ENCODE peak calls at places on chromosomes 16 and 17, in four cellular contexts. One of them, this sample, is unnamed.

GRCh38 chr16:67917852-67918236 is 13.8 kb downstream of the CTRL start:
- DNase-seq in ovary: no peak
- DNase-seq in vagina: no peak
- DNase-seq in tibial nerve: no peak
- DNase-seq in this sample: no peak

GRCh38 chr17:76659928-76660614 is 16.5 kb upstream of the ST6GALNAC1 start:
- DNase-seq in tibial nerve: no peak
- DNase-seq in vagina: no peak
- DNase-seq in ovary: no peak
- DNase-seq in this sample: no peak

GRCh38 chr16:85353839-85354622 is 241.8 kb upstream of the CIBAR2 start:
- DNase-seq in vagina: no peak
- DNase-seq in tibial nerve: no peak
- DNase-seq in ovary: no peak
- DNase-seq in this sample: no peak

GRCh38 chr16:2467301-2468141 is 3.6 kb upstream of the NTN3 start:
- DNase-seq in tibial nerve: peak; percentile 66
- DNase-seq in ovary: peak; percentile 76
- DNase-seq in vagina: no peak
- DNase-seq in this sample: peak; percentile 81

GRCh38 chr17:59695943-59696681 is 11.1 kb downstream of the PTRH2 start:
- DNase-seq in tibial nerve: no peak
- DNase-seq in ovary: no peak
- DNase-seq in vagina: no peak
- DNase-seq in this sample: no peak

GRCh38 chr16:3121843-3122467 is 9.6 kb downstream of the ZNF205 start:
- DNase-seq in ovary: no peak
- DNase-seq in vagina: no peak
- DNase-seq in tibial nerve: no peak
- DNase-seq in this sample: no peak

GRCh38 chr16:4913774-4914525 is 23.0 kb downstream of the PPL start:
- DNase-seq in tibial nerve: no peak
- DNase-seq in vagina: no peak
- DNase-seq in ovary: no peak
- DNase-seq in this sample: no peak

GRCh38 chr16:49473773-49474172 is 100.2 kb downstream of the C16orf78 start:
- DNase-seq in tibial nerve: no peak
- DNase-seq in vagina: no peak
- DNase-seq in ovary: no peak
- DNase-seq in this sample: no peak

GRCh38 chr17:57284984-57285646 is 28.8 kb downstream of the MSI2 start:
- DNase-seq in ovary: peak; percentile 68
- DNase-seq in tibial nerve: no peak
- DNase-seq in vagina: no peak
- DNase-seq in this sample: no peak

GRCh38 chr17:61179316-61179715 is 220.3 kb upstream of the TBX2 start:
- DNase-seq in tibial nerve: no peak
- DNase-seq in vagina: no peak
- DNase-seq in ovary: no peak
- DNase-seq in this sample: no peak

GRCh38 chr16:78421244-78421661 is 321.8 kb downstream of the WWOX start:
- DNase-seq in ovary: no peak
- DNase-seq in vagina: no peak
- DNase-seq in tibial nerve: no peak
- DNase-seq in this sample: no peak

GRCh38 chr16:13453325-13453724 is 466.6 kb upstream of the ERCC4 start:
- DNase-seq in ovary: no peak
- DNase-seq in vagina: no peak
- DNase-seq in tibial nerve: no peak
- DNase-seq in this sample: peak; percentile 21

DNA sequence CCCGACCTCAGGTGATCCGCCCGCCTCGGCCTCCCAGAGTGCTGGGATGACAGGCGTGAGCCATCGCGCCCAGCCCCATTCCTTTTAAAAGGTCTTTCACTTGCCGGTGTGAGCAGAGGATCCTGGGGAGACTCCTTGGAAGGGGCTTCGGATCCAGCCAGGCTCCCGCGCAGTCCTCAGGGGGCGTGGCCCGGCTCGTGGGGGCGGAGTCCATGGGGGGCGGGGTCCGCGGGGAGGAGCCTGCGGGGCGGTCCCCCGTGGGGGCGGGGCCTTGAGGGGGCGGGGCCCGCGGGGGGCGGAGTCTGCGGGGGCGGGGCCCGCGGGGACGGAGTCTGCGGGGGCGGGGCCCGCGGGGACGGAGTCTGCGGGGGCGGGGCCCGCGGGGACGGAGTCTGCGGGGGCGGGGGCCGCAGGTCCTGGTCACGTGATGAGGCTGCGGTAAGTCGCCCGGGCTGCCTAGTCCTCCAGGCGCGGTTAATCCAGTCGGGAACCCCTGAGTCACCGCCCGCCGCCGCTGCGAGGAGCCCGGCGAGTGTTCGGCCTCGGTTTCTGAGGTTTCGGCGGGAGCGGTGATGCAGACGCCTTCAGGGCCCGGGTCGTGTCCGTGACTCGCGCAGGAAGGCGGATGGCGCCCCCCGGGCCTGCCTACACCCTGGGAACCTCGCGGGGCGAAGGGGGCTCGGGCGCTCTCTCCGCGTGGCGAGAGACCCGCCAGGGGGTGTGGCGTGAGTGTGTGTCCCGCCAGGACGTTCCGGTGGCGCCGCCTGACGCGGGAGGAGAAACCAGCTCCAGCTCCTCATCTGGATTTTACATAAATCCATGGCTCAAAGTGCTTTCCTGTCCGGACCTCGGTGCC is 23.6 kb upstream of the ABR start:
- DNase-seq in tibial nerve: peak; percentile 36
- DNase-seq in vagina: no peak
- DNase-seq in ovary: peak; percentile 72
- DNase-seq in this sample: peak; percentile 49
- TF ChIP-seq CTCF in tibial nerve: no peak
- TF ChIP-seq CTCF in vagina: no peak
- TF ChIP-seq CTCF in ovary: no peak
- TF ChIP-seq CTCF in this sample: no peak

DNA sequence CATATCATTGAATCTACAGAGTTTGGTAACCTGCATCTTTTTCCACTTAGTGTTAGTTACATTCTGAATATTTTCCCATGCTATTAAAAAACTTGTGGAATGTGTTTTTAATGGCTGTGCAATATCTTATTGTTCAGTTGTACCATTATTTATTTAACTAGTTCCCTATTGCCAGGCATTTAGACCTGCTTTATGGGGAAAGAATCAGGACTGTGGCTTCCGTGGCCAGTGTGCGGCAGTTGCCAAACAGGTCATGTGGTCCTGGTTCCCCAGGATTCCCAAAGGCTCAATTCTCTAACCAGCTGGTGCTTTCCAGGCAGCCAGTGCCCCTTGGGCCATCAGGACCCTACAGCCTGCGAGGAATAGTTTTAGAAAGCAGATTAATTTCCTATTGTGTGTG is 30.8 kb downstream of the NDEL1 start:
- DNase-seq in ovary: no peak
- DNase-seq in vagina: no peak
- DNase-seq in tibial nerve: no peak
- DNase-seq in this sample: no peak
- H3K36me3 ChIP-seq in ovary: no peaks in the 10 kb centered on the region
- H3K36me3 ChIP-seq in vagina: no peaks in the 10 kb centered on the region
- H3K36me3 ChIP-seq in tibial nerve: peaks cover 71% of the 10 kb centered on the region
- H3K36me3 ChIP-seq in this sample: peaks cover 23% of the 10 kb centered on the region

DNA sequence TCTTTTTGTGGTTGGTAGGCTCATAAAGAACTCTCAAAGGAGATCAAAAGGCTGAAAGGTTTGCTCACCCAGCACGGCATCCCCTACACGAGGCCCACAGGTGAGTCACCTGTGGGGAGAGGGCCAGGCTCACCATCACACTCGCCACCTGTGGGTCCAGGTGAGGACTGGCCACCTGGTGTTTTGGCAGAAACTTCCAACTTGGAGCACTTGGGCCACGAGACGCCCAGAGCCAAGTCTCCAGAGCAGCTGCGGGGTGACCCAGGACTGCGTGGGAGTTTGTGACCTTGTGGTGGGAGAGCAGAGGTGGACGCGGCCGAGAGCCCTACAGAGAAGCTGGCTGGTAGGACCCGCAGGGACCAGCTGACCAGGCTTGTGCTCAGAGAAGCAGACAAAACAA is 11.1 kb downstream of the GNPTG start:
- DNase-seq in tibial nerve: no peak
- DNase-seq in ovary: no peak
- DNase-seq in vagina: no peak
- DNase-seq in this sample: no peak
- TF ChIP-seq POLR2A in tibial nerve: no peak
- TF ChIP-seq POLR2A in ovary: no peak
- TF ChIP-seq POLR2A in vagina: no peak
- TF ChIP-seq POLR2A in this sample: no peak

DNA sequence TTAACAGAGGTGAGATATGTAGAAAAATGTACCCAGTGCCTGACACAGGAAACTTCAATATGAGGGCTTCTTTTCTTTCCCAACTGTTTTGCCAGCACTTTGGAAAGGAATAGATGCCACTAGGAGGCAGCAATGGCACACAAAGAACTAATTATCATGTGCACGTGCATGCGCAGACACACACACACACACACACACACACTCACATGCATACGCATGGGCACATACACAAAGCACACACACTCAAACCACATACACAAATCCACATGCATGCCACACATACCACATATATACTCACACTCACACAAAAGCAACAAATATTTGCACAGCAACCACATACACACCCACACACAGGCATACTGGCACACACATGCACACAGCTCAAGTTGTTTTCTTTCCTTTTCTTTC is 8.8 kb upstream of the CEP112 start:
- DNase-seq in vagina: no peak
- DNase-seq in ovary: no peak
- DNase-seq in tibial nerve: no peak
- DNase-seq in this sample: peak; percentile 83
- TF ChIP-seq CTCF in vagina: no peak
- TF ChIP-seq CTCF in ovary: no peak
- TF ChIP-seq CTCF in tibial nerve: peak; percentile 32
- TF ChIP-seq CTCF in this sample: peak; percentile 72

DNA sequence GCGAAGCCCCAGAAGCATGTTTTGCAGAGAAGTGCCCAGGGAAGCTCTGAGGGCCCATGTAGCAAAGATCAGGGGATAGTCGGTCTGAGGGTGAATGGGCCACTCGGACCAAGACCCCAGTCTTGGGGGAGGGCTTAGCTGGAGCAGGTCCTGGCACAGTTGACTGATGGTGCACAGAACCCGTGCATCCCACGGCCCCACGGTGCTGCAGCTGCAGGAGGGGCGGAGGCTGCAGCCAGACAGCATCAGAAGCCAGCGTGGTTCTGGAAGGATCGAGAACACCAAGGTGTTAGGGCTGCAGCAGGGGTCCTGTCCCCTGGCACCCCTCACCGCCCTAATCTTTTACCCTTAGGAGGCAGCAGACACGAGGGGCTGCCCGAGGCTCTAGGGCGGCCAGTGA is 6.5 kb upstream of the MC1R start:
- DNase-seq in tibial nerve: no peak
- DNase-seq in ovary: no peak
- DNase-seq in vagina: no peak
- DNase-seq in this sample: no peak
- H3K36me3 ChIP-seq in tibial nerve: peaks cover 64% of the 10 kb centered on the region
- H3K36me3 ChIP-seq in ovary: no peaks in the 10 kb centered on the region
- H3K36me3 ChIP-seq in vagina: no peaks in the 10 kb centered on the region
- H3K36me3 ChIP-seq in this sample: no peaks in the 10 kb centered on the region

GRCh38 chr17:78315355-78316114 is 44.3 kb downstream of the SOCS3 start:
- DNase-seq in tibial nerve: peak; percentile 76
- DNase-seq in ovary: peak; percentile 85
- DNase-seq in vagina: no peak
- DNase-seq in this sample: peak; percentile 81

GRCh38 chr17:78316867-78317816 is 42.7 kb downstream of the SOCS3 start:
- DNase-seq in tibial nerve: no peak
- DNase-seq in ovary: peak; percentile 34
- DNase-seq in vagina: no peak
- DNase-seq in this sample: no peak

GRCh38 chr17:78314683-78315354 is 45.1 kb downstream of the SOCS3 start:
- DNase-seq in ovary: peak; percentile 44
- DNase-seq in tibial nerve: no peak
- DNase-seq in vagina: no peak
- DNase-seq in this sample: no peak

GRCh38 chr17:78316115-78316866 is 43.6 kb downstream of the SOCS3 start:
- DNase-seq in vagina: no peak
- DNase-seq in tibial nerve: no peak
- DNase-seq in ovary: peak; percentile 48
- DNase-seq in this sample: no peak

DNA sequence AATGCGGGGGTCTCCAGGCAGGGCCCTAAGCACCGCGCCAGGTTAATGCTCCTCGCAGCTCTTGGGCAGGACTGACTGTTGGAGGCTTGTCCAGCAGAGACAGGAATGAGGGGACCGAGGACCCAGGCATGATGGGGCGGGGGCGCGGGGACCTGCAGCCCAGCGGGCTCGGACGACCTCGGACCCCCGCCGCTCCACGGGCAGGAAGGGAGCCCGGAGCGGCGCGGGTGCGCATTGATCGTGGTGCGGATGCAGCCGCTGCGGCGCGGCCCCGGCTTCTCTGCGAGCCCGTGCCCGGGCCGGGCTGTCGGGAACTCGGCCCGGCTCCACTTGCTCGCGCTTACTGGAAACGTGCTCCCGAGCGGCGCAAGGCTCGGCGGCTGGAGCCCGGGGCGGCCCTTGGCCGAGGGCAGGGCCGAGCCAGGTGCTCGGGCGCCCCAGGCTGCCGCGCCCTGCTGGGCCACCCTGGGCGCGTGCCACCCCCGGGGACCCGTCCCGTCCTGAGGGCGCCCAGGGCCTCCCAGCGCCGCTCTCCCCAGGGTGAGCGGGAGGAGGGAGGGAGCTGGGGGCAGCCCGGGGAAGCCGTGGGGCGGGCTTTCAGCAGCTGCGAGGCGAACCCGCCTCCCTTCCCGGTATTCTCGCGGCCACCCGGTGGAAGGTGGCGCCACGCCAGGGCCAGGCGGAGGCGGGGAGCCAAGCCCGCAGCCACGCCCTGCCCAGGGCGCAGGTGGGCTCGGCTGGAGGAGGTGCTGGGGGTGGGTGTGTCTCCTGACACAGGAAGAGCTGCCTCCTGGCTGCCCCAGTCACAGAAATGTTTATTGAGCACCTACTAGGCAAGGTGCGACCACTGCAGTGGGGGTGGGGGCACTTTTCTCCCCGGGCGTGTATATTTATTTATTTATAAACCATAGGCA is 45.9 kb downstream of the SOCS3 start:
- DNase-seq in vagina: no peak
- DNase-seq in tibial nerve: peak; percentile 47
- DNase-seq in ovary: peak; percentile 82
- DNase-seq in this sample: peak; percentile 87
- TF ChIP-seq POLR2A in vagina: no peak
- TF ChIP-seq POLR2A in tibial nerve: no peak
- TF ChIP-seq POLR2A in ovary: peak; percentile 41
- TF ChIP-seq POLR2A in this sample: peak; percentile 18

DNA sequence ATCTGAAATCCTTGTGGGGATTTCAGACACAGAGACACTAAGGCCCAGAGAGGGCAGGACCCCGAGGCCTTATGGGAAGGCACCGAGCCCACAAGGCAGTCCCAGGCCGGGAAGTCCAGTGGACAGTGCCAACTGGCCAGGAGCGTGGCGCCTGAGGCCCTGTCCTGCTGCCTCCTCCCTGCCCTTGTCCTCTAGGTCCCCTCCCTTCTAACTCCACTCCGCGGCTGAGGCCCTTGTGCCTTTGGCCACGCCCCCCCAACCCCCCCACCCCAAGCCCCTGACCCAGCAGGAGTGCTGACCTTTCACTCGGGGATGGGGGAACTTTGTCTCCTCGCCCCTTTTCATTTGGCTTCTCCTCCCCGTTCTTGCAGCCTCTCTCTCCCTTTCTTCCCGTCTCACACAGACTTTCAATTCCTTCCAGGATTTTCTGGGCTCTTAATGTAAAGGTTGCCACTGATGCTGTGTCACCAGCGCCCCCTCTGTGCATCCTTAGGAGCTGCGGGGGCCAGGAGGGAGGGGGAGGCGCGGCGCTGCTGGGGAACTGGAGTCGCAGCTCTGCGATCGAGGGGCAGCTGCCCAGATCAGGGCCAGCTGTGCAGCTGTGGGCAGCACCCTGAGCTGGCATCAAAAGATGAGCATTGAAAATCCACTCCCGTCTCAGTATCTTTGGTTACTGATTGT is 29.1 kb downstream of the CRHR1 start:
- DNase-seq in ovary: no peak
- DNase-seq in tibial nerve: no peak
- DNase-seq in vagina: no peak
- DNase-seq in this sample: no peak
- TF ChIP-seq CTCF in ovary: no peak
- TF ChIP-seq CTCF in tibial nerve: no peak
- TF ChIP-seq CTCF in vagina: no peak
- TF ChIP-seq CTCF in this sample: no peak